ENCODE peak calls at places on chromosome X, in five cellular contexts. One of them, this sample, is unnamed.

GRCh38 chrX:40266490-40267333 is 169.0 kb upstream of the BCOR start:
- DNase-seq in A549: peak; percentile 73
- DNase-seq in CD8-positive, alpha-beta T cell: peak; percentile 22
- DNase-seq in left ventricle myocardium inferior: peak; percentile 68
- DNase-seq in CD4-positive, CD25-positive, alpha-beta regulatory T cell: peak; percentile 33
- DNase-seq in this sample: peak; percentile 74

GRCh38 chrX:148466292-148466691 is 34.1 kb upstream of the AFF2 start:
- DNase-seq in A549: no peak
- DNase-seq in left ventricle myocardium inferior: no peak
- DNase-seq in CD4-positive, CD25-positive, alpha-beta regulatory T cell: no peak
- DNase-seq in CD8-positive, alpha-beta T cell: no peak
- DNase-seq in this sample: no peak

GRCh38 chrX:102604327-102604726 is 5.0 kb downstream of the ARMCX5 start:
- DNase-seq in CD4-positive, CD25-positive, alpha-beta regulatory T cell: no peak
- DNase-seq in CD8-positive, alpha-beta T cell: no peak
- DNase-seq in left ventricle myocardium inferior: no peak
- DNase-seq in A549: no peak
- DNase-seq in this sample: no peak

GRCh38 chrX:115178473-115178872 is 10.7 kb upstream of the RBMXL3 start:
- DNase-seq in left ventricle myocardium inferior: no peak
- DNase-seq in A549: no peak
- DNase-seq in CD8-positive, alpha-beta T cell: no peak
- DNase-seq in CD4-positive, CD25-positive, alpha-beta regulatory T cell: no peak
- DNase-seq in this sample: no peak

GRCh38 chrX:25726539-25726938 is 411.6 kb upstream of the MAGEB18 start:
- DNase-seq in CD8-positive, alpha-beta T cell: no peak
- DNase-seq in CD4-positive, CD25-positive, alpha-beta regulatory T cell: no peak
- DNase-seq in left ventricle myocardium inferior: no peak
- DNase-seq in A549: no peak
- DNase-seq in this sample: no peak

GRCh38 chrX:124401696-124402095 is 55.3 kb downstream of the SH2D1A start:
- DNase-seq in A549: no peak
- DNase-seq in CD4-positive, CD25-positive, alpha-beta regulatory T cell: no peak
- DNase-seq in CD8-positive, alpha-beta T cell: no peak
- DNase-seq in left ventricle myocardium inferior: no peak
- DNase-seq in this sample: no peak

GRCh38 chrX:119880552-119881437 is 9.2 kb downstream of the NDUFA1 start:
- DNase-seq in left ventricle myocardium inferior: no peak
- DNase-seq in CD8-positive, alpha-beta T cell: no peak
- DNase-seq in CD4-positive, CD25-positive, alpha-beta regulatory T cell: peak; percentile 45
- DNase-seq in A549: peak; percentile 59
- DNase-seq in this sample: no peak

GRCh38 chrX:119398974-119399771 is at the start of gene SLC25A43:
- DNase-seq in left ventricle myocardium inferior: peak; percentile 31
- DNase-seq in CD4-positive, CD25-positive, alpha-beta regulatory T cell: peak; percentile 14
- DNase-seq in A549: peak; percentile 67
- DNase-seq in CD8-positive, alpha-beta T cell: no peak
- DNase-seq in this sample: peak; percentile 74

GRCh38 chrX:44675364-44676024 is 132.8 kb upstream of the FUNDC1 start:
- DNase-seq in A549: peak; percentile 26
- DNase-seq in CD4-positive, CD25-positive, alpha-beta regulatory T cell: no peak
- DNase-seq in left ventricle myocardium inferior: peak; percentile 41
- DNase-seq in CD8-positive, alpha-beta T cell: no peak
- DNase-seq in this sample: no peak

GRCh38 chrX:51053741-51054140 is 143.2 kb downstream of the BMP15 start:
- DNase-seq in CD8-positive, alpha-beta T cell: no peak
- DNase-seq in CD4-positive, CD25-positive, alpha-beta regulatory T cell: no peak
- DNase-seq in A549: no peak
- DNase-seq in left ventricle myocardium inferior: no peak
- DNase-seq in this sample: no peak

GRCh38 chrX:34058005-34058404 is 74.1 kb downstream of the FAM47A start:
- DNase-seq in CD8-positive, alpha-beta T cell: no peak
- DNase-seq in left ventricle myocardium inferior: no peak
- DNase-seq in CD4-positive, CD25-positive, alpha-beta regulatory T cell: no peak
- DNase-seq in A549: no peak
- DNase-seq in this sample: no peak

GRCh38 chrX:34053931-34054330 is 78.2 kb downstream of the FAM47A start:
- DNase-seq in left ventricle myocardium inferior: no peak
- DNase-seq in CD8-positive, alpha-beta T cell: no peak
- DNase-seq in CD4-positive, CD25-positive, alpha-beta regulatory T cell: no peak
- DNase-seq in A549: no peak
- DNase-seq in this sample: no peak
- H3K9me3 ChIP-seq in left ventricle myocardium inferior: no peaks in the 10 kb centered on the region
- H3K9me3 ChIP-seq in CD8-positive, alpha-beta T cell: no peaks in the 10 kb centered on the region
- H3K9me3 ChIP-seq in CD4-positive, CD25-positive, alpha-beta regulatory T cell: no peaks in the 10 kb centered on the region
- H3K9me3 ChIP-seq in A549: no peaks in the 10 kb centered on the region
- H3K9me3 ChIP-seq in this sample: peaks cover 7% of the 10 kb centered on the region

GRCh38 chrX:13939741-13940597 is 89.7 kb downstream of the GEMIN8 start:
- DNase-seq in A549: no peak
- DNase-seq in CD8-positive, alpha-beta T cell: no peak
- DNase-seq in left ventricle myocardium inferior: no peak
- DNase-seq in CD4-positive, CD25-positive, alpha-beta regulatory T cell: no peak
- DNase-seq in this sample: no peak

GRCh38 chrX:13938053-13938765 is 91.5 kb downstream of the GEMIN8 start:
- DNase-seq in CD8-positive, alpha-beta T cell: no peak
- DNase-seq in left ventricle myocardium inferior: peak; percentile 12
- DNase-seq in CD4-positive, CD25-positive, alpha-beta regulatory T cell: no peak
- DNase-seq in A549: peak; percentile 16
- DNase-seq in this sample: peak; percentile 48

GRCh38 chrX:13937370-13938052 is 92.2 kb downstream of the GEMIN8 start:
- DNase-seq in A549: no peak
- DNase-seq in CD4-positive, CD25-positive, alpha-beta regulatory T cell: no peak
- DNase-seq in CD8-positive, alpha-beta T cell: no peak
- DNase-seq in left ventricle myocardium inferior: no peak
- DNase-seq in this sample: no peak

GRCh38 chrX:13940646-13941045 is 89.0 kb downstream of the GEMIN8 start:
- DNase-seq in CD4-positive, CD25-positive, alpha-beta regulatory T cell: no peak
- DNase-seq in left ventricle myocardium inferior: no peak
- DNase-seq in CD8-positive, alpha-beta T cell: no peak
- DNase-seq in A549: no peak
- DNase-seq in this sample: no peak

GRCh38 chrX:13938766-13939530 is 90.7 kb downstream of the GEMIN8 start:
- DNase-seq in CD8-positive, alpha-beta T cell: no peak
- DNase-seq in CD4-positive, CD25-positive, alpha-beta regulatory T cell: no peak
- DNase-seq in A549: no peak
- DNase-seq in left ventricle myocardium inferior: no peak
- DNase-seq in this sample: no peak
- H3K4me1 ChIP-seq in CD8-positive, alpha-beta T cell: no peaks in the 10 kb centered on the region
- H3K4me1 ChIP-seq in CD4-positive, CD25-positive, alpha-beta regulatory T cell: no peaks in the 10 kb centered on the region
- H3K4me1 ChIP-seq in A549: no peaks in the 10 kb centered on the region
- H3K4me1 ChIP-seq in left ventricle myocardium inferior: peaks cover 6% of the 10 kb centered on the region
- H3K4me1 ChIP-seq in this sample: no peaks in the 10 kb centered on the region

DNA sequence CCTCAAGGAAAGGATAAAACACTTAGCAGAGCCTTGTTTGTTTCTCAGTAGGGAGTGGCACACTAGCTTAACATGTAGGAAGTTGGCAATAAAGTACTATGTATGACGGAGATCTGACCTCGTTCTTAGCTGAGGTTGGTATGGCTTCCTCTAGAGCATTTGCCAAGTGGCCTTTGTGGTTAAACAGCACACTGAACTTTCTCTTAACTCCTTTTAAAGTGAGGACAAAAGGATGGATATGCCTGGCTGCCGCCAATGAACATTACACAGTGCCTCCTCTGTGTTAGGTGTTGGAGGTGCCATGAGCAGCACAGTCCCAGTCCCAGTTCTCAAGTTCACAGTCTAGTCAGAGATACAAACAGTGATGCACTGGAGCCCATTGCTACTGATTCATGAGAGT is 54.4 kb downstream of the VGLL1 start:
- DNase-seq in A549: no peak
- DNase-seq in CD4-positive, CD25-positive, alpha-beta regulatory T cell: peak; percentile 66
- DNase-seq in left ventricle myocardium inferior: no peak
- DNase-seq in CD8-positive, alpha-beta T cell: peak; percentile 3
- DNase-seq in this sample: peak; percentile 24
- H3K9me3 ChIP-seq in A549: no peaks in the 10 kb centered on the region
- H3K9me3 ChIP-seq in CD4-positive, CD25-positive, alpha-beta regulatory T cell: no peaks in the 10 kb centered on the region
- H3K9me3 ChIP-seq in left ventricle myocardium inferior: no peaks in the 10 kb centered on the region
- H3K9me3 ChIP-seq in CD8-positive, alpha-beta T cell: no peaks in the 10 kb centered on the region
- H3K9me3 ChIP-seq in this sample: no peaks in the 10 kb centered on the region

GRCh38 chrX:107677909-107678308 is 49.6 kb downstream of the PRPS1 start:
- DNase-seq in CD4-positive, CD25-positive, alpha-beta regulatory T cell: no peak
- DNase-seq in A549: no peak
- DNase-seq in left ventricle myocardium inferior: peak; percentile 18
- DNase-seq in CD8-positive, alpha-beta T cell: no peak
- DNase-seq in this sample: no peak

GRCh38 chrX:107676559-107677378 is 48.5 kb downstream of the PRPS1 start:
- DNase-seq in left ventricle myocardium inferior: peak; percentile 84
- DNase-seq in CD8-positive, alpha-beta T cell: peak; percentile 22
- DNase-seq in CD4-positive, CD25-positive, alpha-beta regulatory T cell: peak; percentile 39
- DNase-seq in A549: peak; percentile 62
- DNase-seq in this sample: peak; percentile 72

GRCh38 chrX:107677501-107677901 is 49.2 kb downstream of the PRPS1 start:
- DNase-seq in A549: no peak
- DNase-seq in left ventricle myocardium inferior: no peak
- DNase-seq in CD8-positive, alpha-beta T cell: no peak
- DNase-seq in CD4-positive, CD25-positive, alpha-beta regulatory T cell: no peak
- DNase-seq in this sample: no peak

GRCh38 chrX:107675823-107676555 is 47.7 kb downstream of the PRPS1 start:
- DNase-seq in A549: no peak
- DNase-seq in left ventricle myocardium inferior: no peak
- DNase-seq in CD4-positive, CD25-positive, alpha-beta regulatory T cell: peak; percentile 28
- DNase-seq in CD8-positive, alpha-beta T cell: no peak
- DNase-seq in this sample: no peak

DNA sequence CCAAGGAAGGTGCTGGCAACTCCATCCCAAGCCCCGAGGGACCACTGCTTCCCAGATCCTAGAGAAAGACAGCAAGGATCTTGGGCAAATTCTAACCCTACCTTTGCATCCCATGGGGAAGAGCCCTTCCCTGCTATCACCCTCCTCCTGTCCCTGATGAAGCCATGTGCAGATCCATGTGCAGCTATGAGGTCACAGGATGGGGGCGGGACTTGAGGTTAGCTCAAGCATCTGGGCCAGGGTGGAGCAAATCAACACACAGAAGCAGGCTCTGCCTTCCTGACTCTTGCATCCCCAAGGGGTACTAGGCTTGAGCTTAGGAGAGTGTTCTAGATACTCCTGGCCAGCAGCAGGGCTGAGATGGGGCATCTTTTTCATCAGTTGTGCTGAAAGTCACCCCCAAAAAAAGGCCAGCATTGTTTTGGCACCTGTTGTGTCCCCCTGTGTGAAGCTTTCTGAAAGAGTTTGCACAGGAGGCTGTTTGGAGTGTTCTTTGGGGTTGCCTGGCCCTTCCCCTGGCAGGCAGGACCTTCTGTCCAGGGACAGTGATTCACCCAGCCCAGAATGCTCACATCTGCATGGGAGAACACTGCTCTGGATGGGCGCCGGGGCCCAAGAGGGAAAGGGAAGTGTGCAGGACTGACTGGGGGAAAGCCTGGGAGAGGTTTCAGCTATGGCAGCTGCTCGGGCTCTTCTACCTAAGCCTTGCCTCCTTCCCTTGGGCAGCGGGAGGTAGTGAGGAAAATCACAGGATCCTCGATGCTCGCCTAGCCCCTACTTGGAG is 50.8 kb downstream of the PRPS1 start:
- DNase-seq in A549: no peak
- DNase-seq in CD4-positive, CD25-positive, alpha-beta regulatory T cell: peak; percentile 85
- DNase-seq in CD8-positive, alpha-beta T cell: peak; percentile 49
- DNase-seq in left ventricle myocardium inferior: peak; percentile 83
- DNase-seq in this sample: peak; percentile 62
- H3K4me1 ChIP-seq in A549: peaks cover 25% of the 10 kb centered on the region
- H3K4me1 ChIP-seq in CD4-positive, CD25-positive, alpha-beta regulatory T cell: peaks cover 51% of the 10 kb centered on the region
- H3K4me1 ChIP-seq in CD8-positive, alpha-beta T cell: peaks cover 51% of the 10 kb centered on the region
- H3K4me1 ChIP-seq in left ventricle myocardium inferior: peaks cover 64% of the 10 kb centered on the region
- H3K4me1 ChIP-seq in this sample: peaks cover 9% of the 10 kb centered on the region

GRCh38 chrX:47210661-47211425 is 7.6 kb upstream of the CDK16 start:
- DNase-seq in A549: no peak
- DNase-seq in CD8-positive, alpha-beta T cell: no peak
- DNase-seq in CD4-positive, CD25-positive, alpha-beta regulatory T cell: no peak
- DNase-seq in left ventricle myocardium inferior: no peak
- DNase-seq in this sample: no peak

GRCh38 chrX:47215291-47215900 is 3.1 kb upstream of the CDK16 start:
- DNase-seq in CD4-positive, CD25-positive, alpha-beta regulatory T cell: no peak
- DNase-seq in left ventricle myocardium inferior: no peak
- DNase-seq in CD8-positive, alpha-beta T cell: no peak
- DNase-seq in A549: no peak
- DNase-seq in this sample: no peak

GRCh38 chrX:47214435-47215077 is 3.9 kb upstream of the CDK16 start:
- DNase-seq in left ventricle myocardium inferior: no peak
- DNase-seq in CD8-positive, alpha-beta T cell: no peak
- DNase-seq in A549: no peak
- DNase-seq in CD4-positive, CD25-positive, alpha-beta regulatory T cell: no peak
- DNase-seq in this sample: no peak

GRCh38 chrX:47209508-47210238 is 8.8 kb upstream of the CDK16 start:
- DNase-seq in A549: no peak
- DNase-seq in CD4-positive, CD25-positive, alpha-beta regulatory T cell: no peak
- DNase-seq in CD8-positive, alpha-beta T cell: no peak
- DNase-seq in left ventricle myocardium inferior: peak; percentile 33
- DNase-seq in this sample: no peak

DNA sequence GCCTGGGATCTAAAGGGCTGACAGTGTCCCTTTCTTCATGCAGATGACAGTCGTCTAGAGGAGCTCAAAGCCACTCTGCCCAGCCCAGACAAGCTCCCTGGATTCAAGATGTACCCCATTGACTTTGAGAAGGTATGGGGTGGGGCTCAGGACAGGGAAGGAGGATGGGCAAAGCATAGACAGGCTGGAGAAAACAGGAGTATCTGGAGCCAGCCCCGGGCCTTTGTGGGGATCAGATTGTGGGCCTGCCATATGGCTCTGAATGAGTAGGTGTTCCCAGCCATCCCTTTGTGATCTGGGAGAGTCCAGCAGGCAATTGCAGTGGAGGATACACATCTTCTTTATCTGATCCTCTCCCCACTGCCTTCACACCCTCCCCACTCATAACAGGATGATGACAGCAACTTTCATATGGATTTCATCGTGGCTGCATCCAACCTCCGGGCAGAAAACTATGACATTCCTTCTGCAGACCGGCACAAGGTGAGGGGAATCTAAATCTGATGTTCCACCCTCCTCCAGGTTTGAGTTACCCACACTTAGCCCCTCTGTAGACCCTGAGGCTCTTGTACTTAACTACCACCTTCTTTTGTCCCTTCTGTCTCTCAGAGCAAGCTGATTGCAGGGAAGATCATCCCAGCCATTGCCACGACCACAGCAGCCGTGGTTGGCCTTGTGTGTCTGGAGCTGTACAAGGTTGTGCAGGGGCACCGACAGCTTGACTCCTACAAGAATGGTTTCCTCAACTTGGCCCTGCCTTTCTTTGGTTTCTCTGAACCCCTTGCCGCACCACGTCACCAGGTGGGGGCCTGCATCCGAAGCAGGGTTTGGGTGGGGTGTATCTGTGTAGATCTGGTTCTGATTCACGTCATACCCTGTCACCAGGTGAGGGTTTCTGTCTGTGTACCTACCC is 5.8 kb upstream of the CDK16 start:
- DNase-seq in left ventricle myocardium inferior: no peak
- DNase-seq in CD4-positive, CD25-positive, alpha-beta regulatory T cell: no peak
- DNase-seq in A549: no peak
- DNase-seq in CD8-positive, alpha-beta T cell: no peak
- DNase-seq in this sample: no peak
- H3K9me3 ChIP-seq in left ventricle myocardium inferior: no peaks in the 10 kb centered on the region
- H3K9me3 ChIP-seq in CD4-positive, CD25-positive, alpha-beta regulatory T cell: no peaks in the 10 kb centered on the region
- H3K9me3 ChIP-seq in A549: no peaks in the 10 kb centered on the region
- H3K9me3 ChIP-seq in CD8-positive, alpha-beta T cell: no peaks in the 10 kb centered on the region
- H3K9me3 ChIP-seq in this sample: no peaks in the 10 kb centered on the region

GRCh38 chrX:106894978-106895452 is 8.1 kb downstream of the RIPPLY1 start:
- DNase-seq in CD4-positive, CD25-positive, alpha-beta regulatory T cell: no peak
- DNase-seq in CD8-positive, alpha-beta T cell: no peak
- DNase-seq in left ventricle myocardium inferior: no peak
- DNase-seq in A549: peak; percentile 39
- DNase-seq in this sample: no peak
- H3K4me1 ChIP-seq in CD4-positive, CD25-positive, alpha-beta regulatory T cell: no peaks in the 10 kb centered on the region
- H3K4me1 ChIP-seq in CD8-positive, alpha-beta T cell: no peaks in the 10 kb centered on the region
- H3K4me1 ChIP-seq in left ventricle myocardium inferior: no peaks in the 10 kb centered on the region
- H3K4me1 ChIP-seq in A549: peaks cover 62% of the 10 kb centered on the region
- H3K4me1 ChIP-seq in this sample: no peaks in the 10 kb centered on the region